ENCODE peak calls at places on chromosome 13, in five cellular contexts. U, H, Z, J and L are unnamed samples.
A peak's percentile ranks its signal among the peaks of the same experiment; 100 is the strongest.

GRCh38 chr13:78609464-78610205 is 6.3 kb upstream of the POU4F1 start:
- DNase-seq in U (no peak), Z (no peak), H (no peak), J (no peak), L (no peak)

GRCh38 chr13:110107568-110108347 is 199.2 kb downstream of the COL4A1 start:
- DNase-seq in U (no peak), Z (no peak), J (peak; percentile 9), H (no peak), L (no peak)

GRCh38 chr13:44818428-44818827 is 170.8 kb downstream of the NUFIP1 start:
- DNase-seq in Z (peak; percentile 22), U (no peak), J (no peak), H (no peak), L (no peak)

GRCh38 chr13:23755040-23755439 is 134.2 kb downstream of the MIPEP start:
- DNase-seq in J (no peak), Z (no peak), H (no peak), U (no peak), L (no peak)

GRCh38 chr13:72295173-72295572 is 428.2 kb upstream of the DACH1 start:
- DNase-seq in Z (no peak), J (no peak), H (no peak), U (no peak), L (no peak)

GRCh38 chr13:33616130-33616529 is 201.8 kb upstream of the RFC3 start:
- DNase-seq in H (no peak), Z (no peak), U (no peak), J (no peak), L (no peak)

GRCh38 chr13:59744747-59745394 is 418.9 kb downstream of the DIAPH3 start:
- DNase-seq in Z (no peak), J (no peak), U (no peak), H (no peak), L (no peak)

GRCh38 chr13:50149143-50149703 is 134.0 kb downstream of the KCNRG start:
- DNase-seq in H (no peak), Z (no peak), U (no peak), J (no peak), L (no peak)

GRCh38 chr13:45434556-45435371 is 16.6 kb upstream of the SLC25A30 start:
- DNase-seq in Z (no peak), U (no peak), J (no peak), H (no peak), L (no peak)